ENCODE peak calls at places on chromosomes 2 and 18, in four cellular contexts. Y is K562, P is A549, X is HepG2. E is an unnamed sample.
A peak's percentile ranks its signal among the peaks of the same experiment; 100 is the strongest.

GRCh38 chr2:65991864-65992554 is 442.9 kb upstream of the MEIS1 start:
- DNase-seq in Y (no peak), P (no peak), X (no peak), E (no peak)

GRCh38 chr2:126990200-126990599 is 91.5 kb downstream of the TEX51 start:
- DNase-seq in X (peak; percentile 15), Y (no peak), P (no peak), E (no peak)

GRCh38 chr2:32825291-32825712 is 121.5 kb upstream of the LTBP1 start:
- DNase-seq in X (no peak), P (no peak), Y (no peak), E (no peak)

GRCh38 chr2:62657752-62658151 is 47.8 kb upstream of the EHBP1 start:
- DNase-seq in Y (no peak), X (no peak), P (no peak), E (peak; percentile 38)

GRCh38 chr18:48649231-48649630 is 110.4 kb downstream of the CTIF start:
- DNase-seq in P (no peak), X (peak; percentile 70), Y (no peak), E (no peak)

GRCh38 chr2:18829976-18830375 is 240.6 kb upstream of the NT5C1B start:
- DNase-seq in Y (no peak), P (no peak), X (no peak), E (no peak)

GRCh38 chr2:20606198-20606597 is 44.7 kb downstream of the HS1BP3 start:
- DNase-seq in Y (no peak), X (no peak), P (no peak), E (no peak)

GRCh38 chr2:226985227-226985946 is 149.5 kb downstream of the RHBDD1 start:
- DNase-seq in X (peak; percentile 72), Y (peak; percentile 17), P (peak; percentile 66), E (peak; percentile 43)

GRCh38 chr18:77066689-77067088 is 65.9 kb downstream of the MBP start:
- DNase-seq in X (no peak), P (no peak), Y (no peak), E (no peak)

GRCh38 chr2:40611196-40611595 is 159.3 kb upstream of the SLC8A1 start:
- DNase-seq in X (no peak), Y (no peak), P (no peak), E (no peak)

GRCh38 chr2:170022692-170023091 is 155.3 kb upstream of the MYO3B start:
- DNase-seq in P (peak; percentile 15), Y (no peak), X (no peak), E (no peak)

GRCh38 chr18:12659904-12660605 is 2.1 kb upstream of the SPIRE1 start:
- DNase-seq in Y (peak; percentile 66), P (peak; percentile 61), X (peak; percentile 47), E (no peak)

GRCh38 chr18:77071711-77072292 is 60.8 kb downstream of the MBP start:
- DNase-seq in P (peak; percentile 93), Y (no peak), X (no peak), E (no peak)

GRCh38 chr2:196123679-196124373 is 47.6 kb downstream of the STK17B start:
- DNase-seq in P (no peak), Y (peak; percentile 55), X (no peak), E (no peak)

GRCh38 chr2:113283704-113284284 is 5.1 kb upstream of the PAX8 start:
- DNase-seq in P (peak; percentile 94), X (peak; percentile 54), Y (no peak), E (no peak)

GRCh38 chr2:7826656-7827055 is 855.2 kb upstream of the ID2 start:
- DNase-seq in X (no peak), Y (no peak), P (no peak), E (no peak)

GRCh38 chr2:237011196-237011595 is 74.5 kb upstream of the COPS8 start:
- DNase-seq in P (no peak), X (no peak), Y (no peak), E (no peak)
- TF ChIP-seq ESRRA in P (no peak), X (no peak), Y (no peak), E (no peak)

GRCh38 chr2:31287681-31288080 is 53.7 kb downstream of the EHD3 start:
- DNase-seq in P (no peak), X (no peak), Y (no peak), E (no peak)
- TF ChIP-seq JUNB in P (no peak), X (no peak), Y (no peak), E (no peak)

DNA sequence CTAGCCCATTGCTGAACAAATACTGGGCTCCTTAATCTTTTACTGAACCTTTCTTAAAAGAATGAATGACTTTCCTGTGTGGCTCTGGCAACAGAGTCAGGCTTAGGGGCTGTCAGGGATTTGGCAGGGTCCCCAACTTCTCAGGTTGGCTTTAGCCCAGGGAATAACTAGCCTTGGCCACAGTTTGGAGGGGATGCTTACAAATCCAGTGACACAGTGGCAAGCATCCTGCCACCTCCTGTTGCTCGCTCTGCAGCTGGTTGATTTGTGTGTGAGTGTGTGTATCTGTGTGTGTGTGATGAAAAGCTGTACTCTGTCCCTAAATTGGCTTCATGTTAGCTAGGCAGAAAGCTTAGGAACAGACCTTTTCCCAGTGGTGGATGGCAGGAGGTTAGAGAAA is 3.6 kb upstream of the CXCR4 start:
- DNase-seq in Y (no peak), X (no peak), P (no peak), E (no peak)
- H3K4me2 ChIP-seq in Y (no peak overlapping the region), X (no peak overlapping the region), P (no peak overlapping the region), E (no peak overlapping the region)

GRCh38 chr2:234821946-234822470 is 129.8 kb upstream of the SH3BP4 start:
- DNase-seq in Y (no peak), P (no peak), X (no peak), E (no peak)
- TF ChIP-seq ESRRA in Y (no peak), P (no peak), X (no peak), E (no peak)

E was measured in GM12878.